ENCODE peak calls at places on chromosome 18, in seven cellular contexts. One of them, this sample, is unnamed.

GRCh38 chr18:75408554-75409506 is 18.7 kb downstream of the SMIM21 start:
- DNase-seq in stomach: no peak
- DNase-seq in left ventricle myocardium inferior: no peak
- DNase-seq in neural progenitor cell: no peak
- DNase-seq in HCT116: peak; percentile 98
- DNase-seq in OCI-LY7: no peak
- DNase-seq in hepatocyte: peak; percentile 24
- DNase-seq in this sample: peak; percentile 26

GRCh38 chr18:7743256-7743655 is 176.1 kb downstream of the PTPRM start:
- DNase-seq in HCT116: no peak
- DNase-seq in OCI-LY7: no peak
- DNase-seq in neural progenitor cell: no peak
- DNase-seq in hepatocyte: no peak
- DNase-seq in stomach: no peak
- DNase-seq in left ventricle myocardium inferior: no peak
- DNase-seq in this sample: no peak

GRCh38 chr18:56952026-56952425 is 194.9 kb upstream of the BOD1L2 start:
- DNase-seq in left ventricle myocardium inferior: no peak
- DNase-seq in OCI-LY7: no peak
- DNase-seq in HCT116: no peak
- DNase-seq in neural progenitor cell: no peak
- DNase-seq in hepatocyte: no peak
- DNase-seq in stomach: no peak
- DNase-seq in this sample: no peak

GRCh38 chr18:79582978-79583377 is 96.6 kb upstream of the CTDP1 start:
- DNase-seq in neural progenitor cell: no peak
- DNase-seq in left ventricle myocardium inferior: no peak
- DNase-seq in stomach: no peak
- DNase-seq in HCT116: no peak
- DNase-seq in hepatocyte: no peak
- DNase-seq in OCI-LY7: no peak
- DNase-seq in this sample: no peak

GRCh38 chr18:159037-159652 is 788 bp downstream of the USP14 start:
- DNase-seq in left ventricle myocardium inferior: no peak
- DNase-seq in neural progenitor cell: peak; percentile 46
- DNase-seq in HCT116: no peak
- DNase-seq in stomach: no peak
- DNase-seq in hepatocyte: peak; percentile 17
- DNase-seq in OCI-LY7: peak; percentile 20
- DNase-seq in this sample: no peak

GRCh38 chr18:54222922-54223567 is 1.4 kb downstream of the MBD2 start:
- DNase-seq in neural progenitor cell: peak; percentile 16
- DNase-seq in HCT116: peak; percentile 12
- DNase-seq in hepatocyte: peak; percentile 26
- DNase-seq in left ventricle myocardium inferior: no peak
- DNase-seq in stomach: no peak
- DNase-seq in OCI-LY7: peak; percentile 82
- DNase-seq in this sample: no peak

GRCh38 chr18:63112681-63113080 is 206.9 kb downstream of the BCL2 start:
- DNase-seq in stomach: no peak
- DNase-seq in neural progenitor cell: no peak
- DNase-seq in OCI-LY7: no peak
- DNase-seq in left ventricle myocardium inferior: no peak
- DNase-seq in HCT116: no peak
- DNase-seq in hepatocyte: no peak
- DNase-seq in this sample: no peak

GRCh38 chr18:24933345-24933744 is 418.6 kb downstream of the ZNF521 start:
- DNase-seq in neural progenitor cell: no peak
- DNase-seq in hepatocyte: no peak
- DNase-seq in HCT116: no peak
- DNase-seq in stomach: no peak
- DNase-seq in OCI-LY7: no peak
- DNase-seq in left ventricle myocardium inferior: no peak
- DNase-seq in this sample: no peak

GRCh38 chr18:59470627-59471121 is 111.6 kb upstream of the LMAN1 start:
- DNase-seq in stomach: no peak
- DNase-seq in hepatocyte: no peak
- DNase-seq in HCT116: no peak
- DNase-seq in OCI-LY7: no peak
- DNase-seq in left ventricle myocardium inferior: peak; percentile 70
- DNase-seq in neural progenitor cell: no peak
- DNase-seq in this sample: peak; percentile 60

GRCh38 chr18:25033747-25034471 is 318.1 kb downstream of the ZNF521 start:
- DNase-seq in left ventricle myocardium inferior: no peak
- DNase-seq in OCI-LY7: no peak
- DNase-seq in neural progenitor cell: no peak
- DNase-seq in hepatocyte: no peak
- DNase-seq in HCT116: no peak
- DNase-seq in stomach: no peak
- DNase-seq in this sample: no peak

GRCh38 chr18:35778850-35779634 is 193.4 kb upstream of the RMP24 start:
- DNase-seq in OCI-LY7: no peak
- DNase-seq in neural progenitor cell: no peak
- DNase-seq in hepatocyte: no peak
- DNase-seq in stomach: no peak
- DNase-seq in HCT116: no peak
- DNase-seq in left ventricle myocardium inferior: peak; percentile 22
- DNase-seq in this sample: no peak

GRCh38 chr18:50629148-50629631 is 69.3 kb downstream of the MAPK4 start:
- DNase-seq in stomach: no peak
- DNase-seq in OCI-LY7: no peak
- DNase-seq in HCT116: no peak
- DNase-seq in neural progenitor cell: no peak
- DNase-seq in left ventricle myocardium inferior: no peak
- DNase-seq in hepatocyte: peak; percentile 38
- DNase-seq in this sample: no peak

GRCh38 chr18:37512400-37512799 is 53.2 kb downstream of the CELF4 start:
- DNase-seq in hepatocyte: no peak
- DNase-seq in OCI-LY7: no peak
- DNase-seq in left ventricle myocardium inferior: no peak
- DNase-seq in neural progenitor cell: no peak
- DNase-seq in HCT116: no peak
- DNase-seq in stomach: no peak
- DNase-seq in this sample: no peak

GRCh38 chr18:37396981-37397720 is 168.4 kb downstream of the CELF4 start:
- DNase-seq in hepatocyte: no peak
- DNase-seq in neural progenitor cell: no peak
- DNase-seq in left ventricle myocardium inferior: no peak
- DNase-seq in HCT116: no peak
- DNase-seq in OCI-LY7: no peak
- DNase-seq in stomach: no peak
- DNase-seq in this sample: no peak

GRCh38 chr18:31499157-31499524 is 1.2 kb downstream of the DSG2 start:
- DNase-seq in OCI-LY7: no peak
- DNase-seq in neural progenitor cell: no peak
- DNase-seq in stomach: no peak
- DNase-seq in hepatocyte: no peak
- DNase-seq in left ventricle myocardium inferior: no peak
- DNase-seq in HCT116: no peak
- DNase-seq in this sample: no peak

GRCh38 chr18:44742741-44743311 is 62.1 kb downstream of the SETBP1 start:
- DNase-seq in hepatocyte: no peak
- DNase-seq in neural progenitor cell: peak; percentile 31
- DNase-seq in stomach: no peak
- DNase-seq in left ventricle myocardium inferior: peak; percentile 54
- DNase-seq in OCI-LY7: no peak
- DNase-seq in HCT116: no peak
- DNase-seq in this sample: peak; percentile 17

GRCh38 chr18:4720498-4720897 is 265.4 kb upstream of the DLGAP1 start:
- DNase-seq in OCI-LY7: peak; percentile 55
- DNase-seq in hepatocyte: no peak
- DNase-seq in HCT116: no peak
- DNase-seq in left ventricle myocardium inferior: no peak
- DNase-seq in neural progenitor cell: peak; percentile 33
- DNase-seq in stomach: no peak
- DNase-seq in this sample: no peak

GRCh38 chr18:4125246-4125938 is 329.7 kb downstream of the DLGAP1 start:
- DNase-seq in OCI-LY7: no peak
- DNase-seq in stomach: no peak
- DNase-seq in left ventricle myocardium inferior: peak; percentile 14
- DNase-seq in HCT116: no peak
- DNase-seq in hepatocyte: no peak
- DNase-seq in neural progenitor cell: peak; percentile 40
- DNase-seq in this sample: no peak

GRCh38 chr18:48093104-48093503 is 162.6 kb upstream of the SMAD2 start:
- DNase-seq in stomach: no peak
- DNase-seq in OCI-LY7: no peak
- DNase-seq in left ventricle myocardium inferior: no peak
- DNase-seq in hepatocyte: no peak
- DNase-seq in HCT116: no peak
- DNase-seq in neural progenitor cell: no peak
- DNase-seq in this sample: no peak

GRCh38 chr18:79574938-79575525 is 104.6 kb upstream of the CTDP1 start:
- DNase-seq in left ventricle myocardium inferior: no peak
- DNase-seq in hepatocyte: no peak
- DNase-seq in OCI-LY7: no peak
- DNase-seq in HCT116: no peak
- DNase-seq in stomach: no peak
- DNase-seq in neural progenitor cell: no peak
- DNase-seq in this sample: no peak

DNA sequence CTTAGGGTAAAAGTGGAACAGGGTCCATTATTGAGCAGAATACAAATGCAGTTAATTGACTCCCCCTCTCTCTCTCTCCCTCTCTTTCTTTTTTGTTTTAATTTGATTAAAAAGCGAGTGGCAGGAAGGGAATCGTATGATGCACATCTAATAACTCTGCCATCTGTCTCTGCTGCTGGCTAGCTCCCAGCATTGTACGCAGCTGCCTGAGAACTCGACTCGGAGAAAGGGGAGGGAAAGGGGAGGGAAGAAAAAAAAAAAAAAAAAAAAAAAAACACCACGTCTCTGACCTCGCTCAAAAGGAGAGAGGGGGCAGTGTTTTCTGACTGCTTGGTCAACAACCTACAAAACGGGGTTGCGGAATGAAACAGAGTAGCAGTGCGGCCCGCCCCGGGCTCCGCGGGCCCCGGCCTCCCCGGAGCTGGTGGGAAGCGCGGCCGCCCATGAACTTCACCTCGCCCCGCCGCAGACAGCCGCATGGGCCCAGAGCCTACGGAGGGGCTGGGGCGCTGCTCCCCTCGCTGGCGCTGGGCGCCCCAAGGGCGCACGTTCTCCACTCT is 265.7 kb downstream of the TCF4 start:
- DNase-seq in hepatocyte: peak; percentile 85
- DNase-seq in HCT116: no peak
- DNase-seq in stomach: peak; percentile 49
- DNase-seq in left ventricle myocardium inferior: peak; percentile 87
- DNase-seq in neural progenitor cell: peak; percentile 86
- DNase-seq in OCI-LY7: peak; percentile 70
- DNase-seq in this sample: peak; percentile 96
- TF ChIP-seq CTCF in hepatocyte: no peak
- TF ChIP-seq CTCF in HCT116: no peak
- TF ChIP-seq CTCF in stomach: no peak
- TF ChIP-seq CTCF in left ventricle myocardium inferior: peak; percentile 34
- TF ChIP-seq CTCF in neural progenitor cell: peak; percentile 29
- TF ChIP-seq CTCF in OCI-LY7: peak; percentile 26
- TF ChIP-seq CTCF in this sample: peak; percentile 8

GRCh38 chr18:12492907-12493306 is 85.2 kb downstream of the PRELID3A start:
- DNase-seq in OCI-LY7: no peak
- DNase-seq in neural progenitor cell: no peak
- DNase-seq in stomach: no peak
- DNase-seq in hepatocyte: no peak
- DNase-seq in HCT116: no peak
- DNase-seq in left ventricle myocardium inferior: no peak
- DNase-seq in this sample: peak; percentile 51

GRCh38 chr18:12497296-12497695 is 89.6 kb downstream of the PRELID3A start:
- DNase-seq in HCT116: no peak
- DNase-seq in stomach: no peak
- DNase-seq in OCI-LY7: no peak
- DNase-seq in left ventricle myocardium inferior: no peak
- DNase-seq in neural progenitor cell: no peak
- DNase-seq in hepatocyte: no peak
- DNase-seq in this sample: no peak

DNA sequence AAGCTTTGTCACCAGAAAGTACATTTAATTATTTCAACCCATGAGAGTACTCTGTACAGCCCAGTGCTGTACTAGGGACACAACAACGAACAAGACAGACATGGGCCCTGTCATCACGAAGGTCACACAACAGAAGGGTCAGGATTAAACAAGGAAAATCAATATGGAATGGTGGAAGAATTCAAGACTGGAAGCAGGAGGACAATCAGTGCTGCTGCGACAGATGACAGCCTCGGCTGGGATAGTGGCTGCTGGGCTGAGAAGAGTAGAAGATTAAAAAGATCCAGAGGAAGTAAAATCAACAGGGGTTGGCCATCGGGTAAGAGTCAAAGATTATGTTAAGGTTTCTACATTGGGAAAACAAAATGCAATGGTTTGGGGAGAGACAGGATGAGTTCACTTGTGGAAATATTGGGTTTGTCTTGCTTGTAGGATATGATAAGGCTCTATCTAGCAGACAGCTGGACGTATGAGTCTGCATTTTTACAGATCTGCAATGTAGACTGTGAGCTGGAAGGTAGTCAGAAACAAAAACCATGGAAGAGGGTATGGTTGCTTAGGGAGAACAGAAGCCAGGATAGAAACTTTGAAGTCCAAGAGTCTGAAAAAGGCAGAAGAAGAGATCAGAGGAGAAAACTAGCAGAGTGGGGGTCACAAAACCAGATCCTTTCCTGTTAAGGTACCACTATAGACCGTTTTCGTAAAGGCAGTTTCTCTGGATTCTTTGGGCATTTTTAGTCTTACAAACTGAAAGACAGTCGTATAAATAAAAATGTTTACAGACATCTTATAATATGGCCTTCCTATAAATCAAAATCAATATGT is 84.1 kb downstream of the PRELID3A start:
- DNase-seq in OCI-LY7: no peak
- DNase-seq in hepatocyte: no peak
- DNase-seq in left ventricle myocardium inferior: no peak
- DNase-seq in stomach: no peak
- DNase-seq in HCT116: no peak
- DNase-seq in neural progenitor cell: no peak
- DNase-seq in this sample: no peak
- H3K27ac ChIP-seq in OCI-LY7: no peak overlapping the region
- H3K27ac ChIP-seq in hepatocyte: no peak overlapping the region
- H3K27ac ChIP-seq in left ventricle myocardium inferior: no peak overlapping the region
- H3K27ac ChIP-seq in stomach: no peak overlapping the region
- H3K27ac ChIP-seq in HCT116: no peak overlapping the region
- H3K27ac ChIP-seq in neural progenitor cell: no peak overlapping the region
- H3K27ac ChIP-seq in this sample: no peak overlapping the region

GRCh38 chr18:13618760-13619438 is 107.5 kb downstream of the FAM210A start:
- DNase-seq in hepatocyte: no peak
- DNase-seq in OCI-LY7: no peak
- DNase-seq in HCT116: no peak
- DNase-seq in left ventricle myocardium inferior: no peak
- DNase-seq in stomach: no peak
- DNase-seq in neural progenitor cell: no peak
- DNase-seq in this sample: no peak
- H3K4me1 ChIP-seq in hepatocyte: no peaks in the 10 kb centered on the region
- H3K4me1 ChIP-seq in OCI-LY7: peaks cover 46% of the 10 kb centered on the region
- H3K4me1 ChIP-seq in HCT116: peaks cover 4% of the 10 kb centered on the region
- H3K4me1 ChIP-seq in left ventricle myocardium inferior: peaks cover 40% of the 10 kb centered on the region
- H3K4me1 ChIP-seq in stomach: peaks cover 4% of the 10 kb centered on the region
- H3K4me1 ChIP-seq in neural progenitor cell: no peaks in the 10 kb centered on the region
- H3K4me1 ChIP-seq in this sample: no peaks in the 10 kb centered on the region

DNA sequence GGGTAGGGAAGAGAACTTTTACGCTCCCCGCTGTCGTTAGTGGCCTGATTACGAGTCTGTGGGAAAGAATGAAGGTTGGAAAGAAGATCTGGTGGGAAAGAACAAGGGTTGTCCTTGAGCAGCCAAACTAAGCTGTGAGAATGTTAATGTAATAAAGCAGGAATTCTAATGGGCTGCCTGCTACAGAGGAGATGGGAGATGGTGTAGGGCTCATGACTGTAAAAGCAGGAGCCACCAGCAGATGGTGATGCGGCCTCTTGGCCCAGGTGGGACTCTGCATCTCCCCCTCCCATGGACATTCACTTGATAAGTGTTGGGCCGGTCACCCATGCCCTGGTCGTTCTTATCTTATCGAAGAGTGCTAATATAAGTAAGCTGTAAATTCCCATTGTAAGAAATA is 150.0 kb downstream of the NEDD4L start:
- DNase-seq in HCT116: no peak
- DNase-seq in hepatocyte: peak; percentile 73
- DNase-seq in stomach: peak; percentile 53
- DNase-seq in left ventricle myocardium inferior: no peak
- DNase-seq in OCI-LY7: no peak
- DNase-seq in neural progenitor cell: peak; percentile 63
- DNase-seq in this sample: peak; percentile 47
- TF ChIP-seq CTCF in HCT116: peak; percentile 36
- TF ChIP-seq CTCF in hepatocyte: peak; percentile 50
- TF ChIP-seq CTCF in stomach: peak; percentile 17
- TF ChIP-seq CTCF in left ventricle myocardium inferior: peak; percentile 48
- TF ChIP-seq CTCF in OCI-LY7: no peak
- TF ChIP-seq CTCF in neural progenitor cell: peak; percentile 49
- TF ChIP-seq CTCF in this sample: no peak